ENCODE peak calls at places on chromosomes 12 and 14, in eight cellular contexts. One of them, this sample, is unnamed. For H3K9me3 and H3K4me1, the result is how much of the 10 kb centered on the place peaks cover.

GRCh38 chr14:68705741-68706283 is 87.1 kb downstream of the ZFP36L1 start:
- DNase-seq in colonic mucosa: peak
- DNase-seq in pancreas: no peak
- DNase-seq in left lung: no peak
- DNase-seq in cardiac muscle cell: no peak
- DNase-seq in Caco-2: no peak
- DNase-seq in tibial nerve: no peak
- DNase-seq in fibroblast of lung: no peak
- DNase-seq in this sample: no peak

GRCh38 chr14:71193663-71194062 is 286.4 kb downstream of the PCNX1 start:
- DNase-seq in colonic mucosa: no peak
- DNase-seq in pancreas: no peak
- DNase-seq in left lung: no peak
- DNase-seq in cardiac muscle cell: no peak
- DNase-seq in Caco-2: no peak
- DNase-seq in tibial nerve: no peak
- DNase-seq in fibroblast of lung: no peak
- DNase-seq in this sample: no peak

GRCh38 chr12:85076688-85077430 is 40.7 kb downstream of the LRRIQ1 start:
- DNase-seq in colonic mucosa: no peak
- DNase-seq in pancreas: no peak
- DNase-seq in left lung: no peak
- DNase-seq in cardiac muscle cell: peak
- DNase-seq in Caco-2: peak
- DNase-seq in tibial nerve: no peak
- DNase-seq in fibroblast of lung: peak
- DNase-seq in this sample: no peak

GRCh38 chr14:51609987-51610283 is 41.8 kb upstream of the FRMD6 start:
- DNase-seq in colonic mucosa: no peak
- DNase-seq in pancreas: no peak
- DNase-seq in left lung: no peak
- DNase-seq in cardiac muscle cell: peak
- DNase-seq in Caco-2: no peak
- DNase-seq in tibial nerve: no peak
- DNase-seq in fibroblast of lung: peak
- DNase-seq in this sample: no peak

GRCh38 chr14:70600382-70601157 is at the start of gene MED6:
- DNase-seq in colonic mucosa: peak
- DNase-seq in pancreas: peak
- DNase-seq in left lung: peak
- DNase-seq in cardiac muscle cell: peak
- DNase-seq in Caco-2: peak
- DNase-seq in tibial nerve: peak
- DNase-seq in fibroblast of lung: peak
- DNase-seq in this sample: peak

GRCh38 chr14:55285048-55285652 is 13.9 kb downstream of the FBXO34 start:
- DNase-seq in colonic mucosa: no peak
- DNase-seq in pancreas: no peak
- DNase-seq in left lung: no peak
- DNase-seq in cardiac muscle cell: no peak
- DNase-seq in Caco-2: no peak
- DNase-seq in tibial nerve: no peak
- DNase-seq in fibroblast of lung: peak
- DNase-seq in this sample: no peak

GRCh38 chr12:118589162-118589561 is 212.8 kb downstream of the SUDS3 start:
- DNase-seq in colonic mucosa: no peak
- DNase-seq in pancreas: no peak
- DNase-seq in left lung: no peak
- DNase-seq in cardiac muscle cell: no peak
- DNase-seq in Caco-2: no peak
- DNase-seq in tibial nerve: no peak
- DNase-seq in fibroblast of lung: no peak
- DNase-seq in this sample: no peak

GRCh38 chr12:128807161-128807724 is 16.5 kb downstream of the SLC15A4 start:
- DNase-seq in colonic mucosa: no peak
- DNase-seq in pancreas: no peak
- DNase-seq in left lung: no peak
- DNase-seq in cardiac muscle cell: no peak
- DNase-seq in Caco-2: no peak
- DNase-seq in tibial nerve: no peak
- DNase-seq in fibroblast of lung: no peak
- DNase-seq in this sample: peak

GRCh38 chr12:89250213-89250612 is 102.1 kb downstream of the DUSP6 start:
- DNase-seq in colonic mucosa: no peak
- DNase-seq in pancreas: no peak
- DNase-seq in left lung: no peak
- DNase-seq in cardiac muscle cell: no peak
- DNase-seq in Caco-2: no peak
- DNase-seq in tibial nerve: no peak
- DNase-seq in fibroblast of lung: no peak
- DNase-seq in this sample: no peak

DNA sequence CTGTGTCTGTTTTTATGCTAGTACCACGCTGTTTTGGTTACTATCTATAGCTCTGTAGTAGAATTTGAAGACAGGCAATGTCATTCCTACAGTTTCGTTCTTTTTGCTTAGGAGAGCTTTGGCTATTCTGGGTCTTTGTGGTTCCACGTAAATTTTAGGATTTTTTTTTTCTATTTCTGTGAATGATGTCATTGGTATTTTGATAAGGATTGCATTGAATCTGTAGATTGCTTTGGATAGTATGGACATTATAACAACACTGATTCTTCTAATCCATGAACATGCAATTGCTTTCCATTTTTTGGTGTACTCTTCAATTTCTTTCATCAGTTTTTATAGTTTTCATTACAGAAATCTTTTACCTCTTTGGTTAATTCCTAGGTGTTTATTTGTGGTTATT is 345.2 kb downstream of the TMEM121 start:
- DNase-seq in colonic mucosa: no peak
- DNase-seq in pancreas: no peak
- DNase-seq in left lung: no peak
- DNase-seq in cardiac muscle cell: no peak
- DNase-seq in Caco-2: no peak
- DNase-seq in tibial nerve: no peak
- DNase-seq in fibroblast of lung: no peak
- DNase-seq in this sample: no peak
- H3K9me3 ChIP-seq in colonic mucosa: under half
- H3K9me3 ChIP-seq in pancreas: under half
- H3K9me3 ChIP-seq in left lung: under half
- H3K9me3 ChIP-seq in cardiac muscle cell: under half
- H3K9me3 ChIP-seq in Caco-2: under half
- H3K9me3 ChIP-seq in tibial nerve: under half
- H3K9me3 ChIP-seq in fibroblast of lung: under half
- H3K9me3 ChIP-seq in this sample: under half

GRCh38 chr12:22598763-22599161 is 26.2 kb upstream of the ETNK1 start:
- DNase-seq in colonic mucosa: no peak
- DNase-seq in pancreas: no peak
- DNase-seq in left lung: no peak
- DNase-seq in cardiac muscle cell: no peak
- DNase-seq in Caco-2: no peak
- DNase-seq in tibial nerve: no peak
- DNase-seq in fibroblast of lung: no peak
- DNase-seq in this sample: no peak
- H3K4me3 ChIP-seq in colonic mucosa: no peak
- H3K4me3 ChIP-seq in pancreas: no peak
- H3K4me3 ChIP-seq in left lung: no peak
- H3K4me3 ChIP-seq in cardiac muscle cell: no peak
- H3K4me3 ChIP-seq in Caco-2: no peak
- H3K4me3 ChIP-seq in tibial nerve: no peak
- H3K4me3 ChIP-seq in fibroblast of lung: no peak
- H3K4me3 ChIP-seq in this sample: no peak

GRCh38 chr12:26939192-26939832 is 1.0 kb downstream of the FGFR1OP2 start:
- DNase-seq in colonic mucosa: no peak
- DNase-seq in pancreas: no peak
- DNase-seq in left lung: no peak
- DNase-seq in cardiac muscle cell: no peak
- DNase-seq in Caco-2: no peak
- DNase-seq in tibial nerve: no peak
- DNase-seq in fibroblast of lung: peak
- DNase-seq in this sample: no peak

GRCh38 chr12:26941251-26941650 is 3.0 kb downstream of the FGFR1OP2 start:
- DNase-seq in colonic mucosa: no peak
- DNase-seq in pancreas: no peak
- DNase-seq in left lung: no peak
- DNase-seq in cardiac muscle cell: no peak
- DNase-seq in Caco-2: no peak
- DNase-seq in tibial nerve: no peak
- DNase-seq in fibroblast of lung: no peak
- DNase-seq in this sample: no peak

GRCh38 chr12:26940820-26941219 is 2.5 kb downstream of the FGFR1OP2 start:
- DNase-seq in colonic mucosa: no peak
- DNase-seq in pancreas: no peak
- DNase-seq in left lung: no peak
- DNase-seq in cardiac muscle cell: peak
- DNase-seq in Caco-2: no peak
- DNase-seq in tibial nerve: no peak
- DNase-seq in fibroblast of lung: peak
- DNase-seq in this sample: no peak

GRCh38 chr12:26938660-26939185 is 453 bp downstream of the FGFR1OP2 start:
- DNase-seq in colonic mucosa: peak
- DNase-seq in pancreas: peak
- DNase-seq in left lung: peak
- DNase-seq in cardiac muscle cell: no peak
- DNase-seq in Caco-2: no peak
- DNase-seq in tibial nerve: peak
- DNase-seq in fibroblast of lung: no peak
- DNase-seq in this sample: no peak

GRCh38 chr12:26939953-26940352 is 1.7 kb downstream of the FGFR1OP2 start:
- DNase-seq in colonic mucosa: no peak
- DNase-seq in pancreas: no peak
- DNase-seq in left lung: no peak
- DNase-seq in cardiac muscle cell: no peak
- DNase-seq in Caco-2: no peak
- DNase-seq in tibial nerve: no peak
- DNase-seq in fibroblast of lung: no peak
- DNase-seq in this sample: no peak
- H3K4me1 ChIP-seq in colonic mucosa: under half
- H3K4me1 ChIP-seq in pancreas: under half
- H3K4me1 ChIP-seq in left lung: half or more
- H3K4me1 ChIP-seq in cardiac muscle cell: under half
- H3K4me1 ChIP-seq in Caco-2: under half
- H3K4me1 ChIP-seq in tibial nerve: under half
- H3K4me1 ChIP-seq in fibroblast of lung: under half
- H3K4me1 ChIP-seq in this sample: half or more

DNA sequence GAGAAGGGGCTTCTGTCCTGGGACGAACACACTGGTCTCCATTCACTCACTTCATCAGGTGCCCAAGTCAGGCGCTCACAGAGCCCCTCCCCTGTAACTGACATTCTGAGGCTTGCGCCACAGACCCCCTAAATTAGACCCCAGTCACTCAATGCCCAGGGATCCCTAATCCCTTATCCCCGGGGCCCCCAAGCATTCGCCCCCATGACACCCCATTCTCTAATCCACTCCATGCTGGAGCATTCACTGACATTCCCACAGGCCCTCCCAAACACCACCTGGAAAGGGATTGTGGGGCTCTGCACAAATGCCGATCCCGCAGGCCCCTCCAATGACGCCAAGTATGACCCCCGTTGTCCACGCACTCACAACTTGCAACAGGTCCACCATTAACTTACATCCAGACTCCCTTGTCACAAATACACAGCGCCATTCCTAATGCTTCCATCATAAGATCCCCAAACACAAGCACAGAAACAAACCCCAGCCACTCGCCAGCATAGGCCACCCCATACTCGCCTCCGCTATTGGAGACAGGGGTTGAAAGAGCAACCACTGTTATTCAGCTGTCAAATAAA is 1.5 kb downstream of the ZNF605 start:
- DNase-seq in colonic mucosa: no peak
- DNase-seq in pancreas: no peak
- DNase-seq in left lung: no peak
- DNase-seq in cardiac muscle cell: no peak
- DNase-seq in Caco-2: no peak
- DNase-seq in tibial nerve: no peak
- DNase-seq in fibroblast of lung: peak
- DNase-seq in this sample: no peak
- H3K9me3 ChIP-seq in colonic mucosa: under half
- H3K9me3 ChIP-seq in pancreas: under half
- H3K9me3 ChIP-seq in left lung: under half
- H3K9me3 ChIP-seq in cardiac muscle cell: under half
- H3K9me3 ChIP-seq in Caco-2: under half
- H3K9me3 ChIP-seq in tibial nerve: half or more
- H3K9me3 ChIP-seq in fibroblast of lung: under half
- H3K9me3 ChIP-seq in this sample: under half

DNA sequence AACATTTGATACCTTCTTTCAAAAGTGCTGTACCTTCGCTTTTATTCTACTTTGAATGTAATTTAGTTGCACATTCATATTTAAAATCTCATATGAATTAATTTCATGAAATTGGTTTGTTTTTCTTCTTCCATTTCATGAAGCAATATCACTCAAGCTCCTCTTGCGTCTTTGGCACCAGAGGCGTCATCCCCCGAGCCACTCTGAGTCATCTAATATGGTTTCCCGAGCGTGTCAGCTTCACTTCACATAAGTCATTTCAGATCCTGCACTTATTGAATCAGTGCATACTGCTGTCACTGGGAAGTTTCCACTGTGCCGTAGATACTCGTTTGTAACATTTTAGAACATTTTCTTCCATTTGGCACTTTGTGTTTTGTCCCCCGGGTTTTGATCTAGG is 105.6 kb downstream of the SLC25A47 start:
- DNase-seq in colonic mucosa: no peak
- DNase-seq in pancreas: no peak
- DNase-seq in left lung: no peak
- DNase-seq in cardiac muscle cell: peak
- DNase-seq in Caco-2: no peak
- DNase-seq in tibial nerve: no peak
- DNase-seq in fibroblast of lung: peak
- DNase-seq in this sample: no peak
- H3K4me3 ChIP-seq in colonic mucosa: no peak
- H3K4me3 ChIP-seq in pancreas: no peak
- H3K4me3 ChIP-seq in left lung: no peak
- H3K4me3 ChIP-seq in cardiac muscle cell: no peak
- H3K4me3 ChIP-seq in Caco-2: no peak
- H3K4me3 ChIP-seq in tibial nerve: no peak
- H3K4me3 ChIP-seq in fibroblast of lung: no peak
- H3K4me3 ChIP-seq in this sample: no peak

DNA sequence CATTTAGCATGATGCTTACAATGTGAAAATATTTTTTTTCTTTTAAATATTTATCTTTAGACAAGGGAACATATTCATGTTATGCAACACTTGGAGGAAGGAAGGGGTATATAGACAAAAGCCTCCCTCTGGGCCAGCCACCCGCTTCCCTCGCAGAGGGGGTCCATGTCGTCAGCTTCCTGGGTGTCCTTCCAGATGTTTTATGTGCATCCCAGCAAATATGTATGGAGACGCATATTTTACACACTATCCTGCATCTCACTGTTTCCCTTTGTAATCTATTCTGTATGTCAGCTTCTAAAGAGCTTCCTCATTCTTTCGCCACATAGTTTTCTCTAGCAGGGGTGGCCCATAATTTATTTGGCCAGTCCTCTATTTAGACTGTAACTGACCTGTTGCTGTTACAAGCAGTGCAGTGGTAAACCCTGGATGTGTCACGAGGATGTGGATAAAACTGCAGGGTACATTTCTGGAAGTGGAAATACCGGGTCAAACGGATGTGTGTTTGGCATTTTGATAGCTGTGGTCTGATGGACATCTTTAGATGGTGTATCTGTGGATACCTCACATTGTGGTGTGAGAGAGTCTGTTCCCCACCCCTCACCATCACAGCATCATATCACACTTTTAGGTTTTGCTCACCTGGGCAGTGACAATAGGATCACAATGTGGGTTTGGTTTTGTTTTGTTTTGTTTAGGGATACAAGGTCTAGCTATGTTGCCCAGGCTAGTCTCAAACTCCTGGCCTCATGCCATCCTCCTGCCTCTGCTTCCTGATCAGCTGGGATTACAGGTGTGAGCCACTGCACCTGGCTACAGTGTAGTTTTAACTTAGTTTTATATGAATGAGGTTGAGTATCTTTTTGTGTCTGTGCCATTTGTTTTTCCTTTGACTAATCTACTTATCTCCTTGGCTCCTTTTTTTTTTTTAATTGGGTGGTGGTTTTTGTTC is 31.6 kb downstream of the FAM222A start:
- DNase-seq in colonic mucosa: no peak
- DNase-seq in pancreas: peak
- DNase-seq in left lung: peak
- DNase-seq in cardiac muscle cell: peak
- DNase-seq in Caco-2: no peak
- DNase-seq in tibial nerve: no peak
- DNase-seq in fibroblast of lung: no peak
- DNase-seq in this sample: peak
- H3K4me1 ChIP-seq in colonic mucosa: under half
- H3K4me1 ChIP-seq in pancreas: under half
- H3K4me1 ChIP-seq in left lung: under half
- H3K4me1 ChIP-seq in cardiac muscle cell: under half
- H3K4me1 ChIP-seq in Caco-2: under half
- H3K4me1 ChIP-seq in tibial nerve: under half
- H3K4me1 ChIP-seq in fibroblast of lung: under half
- H3K4me1 ChIP-seq in this sample: under half

This sample was measured in lower lobe of right lung.